ENCODE peak calls at places on chromosomes 12 and 14, in nine cellular contexts. Q is AG09309; V is PC-9; W is mammary epithelial cell; R is OCI-LY7; K is sigmoid colon; U is lower lobe of right lung; Y is CD4-positive, alpha-beta memory T cell; O is foreskin fibroblast. N is an unnamed sample.

GRCh38 chr14:105045710-105046326 is 19.4 kb downstream of the GPR132 start:
- DNase-seq in Q (no peak), V (peak), W (peak), R (peak), K (peak), U (peak), Y (peak), O (peak), N (peak)

GRCh38 chr12:101713059-101713682 is 15.7 kb downstream of the CHPT1 start:
- DNase-seq in Q (no peak), V (no peak), W (no peak), R (no peak), K (peak), U (no peak), Y (no peak), O (peak), N (no peak)

GRCh38 chr12:73892181-73892580 is 645.5 kb upstream of the ATXN7L3B start:
- DNase-seq in Q (no peak), V (no peak), W (no peak), R (no peak), K (no peak), U (no peak), Y (no peak), O (no peak), N (no peak)

GRCh38 chr14:68285421-68286179 is 466.0 kb downstream of the RAD51B start:
- DNase-seq in Q (no peak), V (no peak), W (no peak), R (peak), K (no peak), U (peak), Y (peak), O (peak), N (peak)

GRCh38 chr14:100440207-100440631 is 117.1 kb downstream of the SLC25A47 start:
- DNase-seq in Q (no peak), V (peak), W (peak), R (peak), K (peak), U (peak), Y (peak), O (peak), N (no peak)

GRCh38 chr12:120639771-120640721 is at the start of gene CABP1:
- DNase-seq in Q (no peak), V (peak), W (no peak), R (peak), K (no peak), U (no peak), Y (peak), O (no peak), N (peak)

GRCh38 chr12:57237952-57238853 is 8.7 kb downstream of the SHMT2 start:
- DNase-seq in Q (no peak), V (no peak), W (no peak), R (peak), K (peak), U (peak), Y (no peak), O (peak), N (no peak)

GRCh38 chr14:99899578-99900178 is 106.5 kb downstream of the EML1 start:
- DNase-seq in Q (peak), V (no peak), W (no peak), R (peak), K (no peak), U (no peak), Y (peak), O (peak), N (peak)

GRCh38 chr12:109777544-109777943 is 55.7 kb downstream of the TRPV4 start:
- DNase-seq in Q (no peak), V (no peak), W (peak), R (peak), K (no peak), U (peak), Y (peak), O (peak), N (peak)

GRCh38 chr14:20652996-20653975 is 11.8 kb upstream of the OR6S1 start:
- DNase-seq in Q (no peak), V (no peak), W (peak), R (no peak), K (no peak), U (no peak), Y (peak), O (peak), N (no peak)

GRCh38 chr12:27814851-27815591 is 35.0 kb upstream of the MANSC4 start:
- DNase-seq in Q (peak), V (no peak), W (no peak), R (no peak), K (no peak), U (no peak), Y (no peak), O (peak), N (no peak)

GRCh38 chr12:102478416-102479098 is 1.8 kb downstream of the IGF1 start:
- DNase-seq in Q (no peak), V (no peak), W (peak), R (peak), K (no peak), U (no peak), Y (peak), O (no peak), N (peak)

GRCh38 chr12:6135071-6135470 is 10.6 kb upstream of the VWF start:
- DNase-seq in Q (no peak), V (no peak), W (no peak), R (no peak), K (no peak), U (no peak), Y (no peak), O (peak), N (no peak)

GRCh38 chr14:61811882-61812346 is 49.7 kb downstream of the SNAPC1 start:
- DNase-seq in Q (no peak), V (no peak), W (no peak), R (no peak), K (no peak), U (no peak), Y (no peak), O (no peak), N (no peak)

GRCh38 chr12:120684523-120684932 is 2.4 kb upstream of the MLEC start:
- DNase-seq in Q (peak), V (no peak), W (peak), R (no peak), K (no peak), U (no peak), Y (no peak), O (peak), N (no peak)

GRCh38 chr12:18813753-18814152 is 75.8 kb downstream of the CAPZA3 start:
- DNase-seq in Q (no peak), V (no peak), W (no peak), R (no peak), K (no peak), U (no peak), Y (no peak), O (no peak), N (no peak)

GRCh38 chr14:50875359-50876090 is 3.7 kb downstream of the ABHD12B start:
- DNase-seq in Q (no peak), V (no peak), W (no peak), R (peak), K (no peak), U (no peak), Y (peak), O (peak), N (peak)

GRCh38 chr14:26008290-26008689 is 589.5 kb downstream of the NOVA1 start:
- DNase-seq in Q (no peak), V (no peak), W (no peak), R (no peak), K (no peak), U (no peak), Y (no peak), O (peak), N (peak)

GRCh38 chr12:92905258-92905810 is 23.8 kb downstream of the EEA1 start:
- DNase-seq in Q (no peak), V (no peak), W (no peak), R (no peak), K (no peak), U (no peak), Y (no peak), O (no peak), N (no peak)
- H3K4me3 ChIP-seq in Q (no peak), V (no peak), W (no peak), R (no peak), K (no peak), U (no peak), Y (no peak), O (no peak), N (no peak)

GRCh38 chr14:90758028-90758889 is 58.0 kb downstream of the TTC7B start:
- DNase-seq in Q (peak), V (peak), W (peak), R (peak), K (peak), U (peak), Y (peak), O (peak), N (peak)

GRCh38 chr14:90758959-90759358 is 57.3 kb downstream of the TTC7B start:
- DNase-seq in Q (no peak), V (no peak), W (no peak), R (peak), K (peak), U (peak), Y (peak), O (peak), N (no peak)

GRCh38 chr14:90760055-90760444 is 56.2 kb downstream of the TTC7B start:
- DNase-seq in Q (no peak), V (no peak), W (no peak), R (no peak), K (no peak), U (no peak), Y (no peak), O (no peak), N (no peak)

GRCh38 chr14:90760591-90761316 is 55.5 kb downstream of the TTC7B start:
- DNase-seq in Q (no peak), V (no peak), W (peak), R (peak), K (no peak), U (no peak), Y (no peak), O (peak), N (no peak)

DNA sequence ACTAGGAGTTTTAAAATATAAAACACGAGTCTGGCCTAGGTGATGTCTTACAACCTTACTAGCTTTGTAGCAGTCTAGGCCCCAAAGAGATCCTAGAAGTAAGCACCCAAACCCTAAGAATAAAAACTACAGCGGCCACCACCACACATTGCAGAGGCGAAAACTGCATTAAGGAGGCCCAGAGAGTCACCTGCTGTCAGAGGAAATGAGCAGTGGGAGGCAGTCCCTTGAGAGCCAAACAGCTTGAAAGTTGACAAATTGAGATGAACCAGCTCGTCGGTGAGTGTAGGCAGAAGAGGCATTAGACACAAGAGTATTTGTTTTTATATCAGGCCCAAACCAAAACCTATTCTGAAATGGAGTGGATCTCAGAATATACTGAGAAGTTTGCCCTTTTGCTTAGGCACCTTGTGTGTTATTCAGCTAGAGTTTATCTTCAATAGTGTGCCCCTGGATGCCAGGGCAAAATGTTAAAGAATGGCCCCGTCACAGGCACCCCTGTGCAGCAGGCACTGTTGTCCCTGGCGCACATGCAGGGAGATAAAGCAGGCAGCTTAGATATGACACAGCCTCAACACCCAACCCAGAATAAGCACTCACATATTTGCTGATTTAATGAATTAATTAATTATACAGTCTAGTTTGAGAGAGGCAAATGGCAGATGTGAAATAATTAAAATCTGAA is 56.7 kb downstream of the TTC7B start:
- DNase-seq in Q (no peak), V (no peak), W (no peak), R (peak), K (no peak), U (no peak), Y (no peak), O (no peak), N (no peak)
- H3K4me3 ChIP-seq in Q (no peak), V (no peak), W (no peak), R (peak), K (no peak), U (peak), Y (no peak), O (no peak), N (no peak)

GRCh38 chr14:73633517-73634332 is 11.1 kb upstream of the DNAL1 start:
- DNase-seq in Q (peak), V (peak), W (peak), R (peak), K (peak), U (peak), Y (peak), O (peak), N (no peak)
- H3K4me3 ChIP-seq in Q (peak), V (peak), W (peak), R (peak), K (peak), U (peak), Y (peak), O (peak), N (no peak)

GRCh38 chr14:22492601-22493000 is 96.4 kb downstream of the DAD1 start:
- DNase-seq in Q (no peak), V (no peak), W (no peak), R (no peak), K (no peak), U (no peak), Y (no peak), O (no peak), N (no peak)
- H3K4me3 ChIP-seq in Q (no peak), V (no peak), W (no peak), R (peak), K (no peak), U (no peak), Y (peak), O (no peak), N (no peak)

DNA sequence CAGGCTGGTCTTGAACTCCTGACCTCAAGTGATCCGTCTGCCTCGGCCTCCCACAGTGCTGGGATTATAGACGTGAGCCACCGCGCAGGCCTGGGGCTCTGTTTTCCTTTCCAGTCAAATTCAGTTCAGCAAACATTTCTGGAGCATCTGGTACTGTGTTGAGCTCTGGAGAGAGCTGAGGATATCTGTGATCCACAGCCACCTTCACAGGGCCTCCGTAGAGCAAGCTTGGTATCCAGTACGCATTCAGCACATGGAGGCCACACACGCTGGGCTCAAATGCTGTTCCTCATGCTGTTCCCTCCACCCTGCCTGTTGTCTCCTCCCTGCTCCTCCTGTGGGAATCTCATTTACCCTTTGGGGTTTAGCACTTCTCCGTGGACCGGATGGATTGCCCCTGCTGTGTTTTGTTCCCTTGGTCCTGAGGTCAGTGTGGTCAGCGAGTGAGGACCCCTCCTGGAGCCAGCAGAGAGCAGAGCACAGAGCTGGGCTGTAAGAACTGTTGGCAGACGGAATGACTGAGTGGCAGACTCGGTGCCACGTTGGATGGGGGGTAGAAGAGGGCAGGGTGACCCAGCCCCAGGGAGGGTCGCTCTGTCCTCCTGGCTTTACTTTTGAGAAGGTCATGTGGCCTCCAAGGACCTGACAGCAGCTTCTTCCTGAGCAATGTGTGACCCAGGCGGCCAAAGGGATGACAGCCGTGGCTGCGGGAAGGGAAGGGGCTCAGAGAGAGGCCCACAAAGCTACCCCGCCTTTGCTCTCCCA is 891 bp downstream of the RPS6KL1 start:
- DNase-seq in Q (no peak), V (no peak), W (no peak), R (no peak), K (peak), U (no peak), Y (no peak), O (no peak), N (no peak)
- H3K4me3 ChIP-seq in Q (no peak), V (peak), W (no peak), R (peak), K (peak), U (peak), Y (no peak), O (peak), N (no peak)

N was measured in Jurkat, Clone E6-1.